ENCODE peak calls at places on chromosomes 13 and 19, in seven cellular contexts. Q, H, D, A, J, T and S are unnamed samples.

GRCh38 chr13:85520445-85520844 is 278.8 kb downstream of the SLITRK6 start:
- DNase-seq in Q (no peak), A (no peak), H (no peak), D (no peak), J (peak; percentile 9), T (peak; percentile 14), S (peak; percentile 43)

GRCh38 chr19:4454952-4455738 is 2.4 kb downstream of the UBXN6 start:
- DNase-seq in D (no peak), H (no peak), Q (no peak), A (no peak), J (no peak), T (no peak), S (no peak)

GRCh38 chr19:2446390-2446789 is 10.4 kb downstream of the LMNB2 start:
- DNase-seq in A (no peak), D (no peak), H (peak; percentile 86), J (no peak), T (peak; percentile 93), Q (no peak), S (no peak)

GRCh38 chr19:29311391-29311790 is 98.4 kb upstream of the UQCRFS1 start:
- DNase-seq in J (no peak), T (peak; percentile 3), Q (no peak), A (peak; percentile 98), D (no peak), H (no peak), S (peak; percentile 6)

GRCh38 chr19:51372649-51373504 is at the start of gene NKG7:
- DNase-seq in Q (no peak), J (no peak), T (no peak), H (peak; percentile 19), A (no peak), D (no peak), S (no peak)

GRCh38 chr19:24140099-24140498 is 53.1 kb downstream of the ZNF254 start:
- DNase-seq in H (no peak), J (peak; percentile 7), Q (no peak), T (peak; percentile 60), D (no peak), A (peak; percentile 3), S (peak; percentile 43)

GRCh38 chr19:7450243-7451223 is 38.3 kb downstream of the PEX11G start:
- DNase-seq in A (no peak), Q (no peak), H (peak; percentile 57), T (no peak), J (no peak), D (no peak), S (no peak)

GRCh38 chr19:6744381-6745288 is 5.2 kb downstream of the TRIP10 start:
- DNase-seq in Q (peak; percentile 90), J (peak; percentile 95), T (no peak), A (peak; percentile 58), D (peak; percentile 91), H (no peak), S (no peak)

GRCh38 chr19:41264581-41265375 is 606 bp downstream of the HNRNPUL1 start:
- DNase-seq in H (peak; percentile 64), Q (peak; percentile 54), J (peak; percentile 44), T (peak; percentile 31), D (peak; percentile 84), A (peak; percentile 16), S (peak; percentile 78)

GRCh38 chr13:28820099-28821051 is at the start of gene MTUS2:
- DNase-seq in J (no peak), H (no peak), D (peak; percentile 62), T (no peak), A (peak; percentile 49), Q (no peak), S (peak; percentile 9)

GRCh38 chr19:58401825-58402433 is 6.5 kb downstream of the RNF225 start:
- DNase-seq in Q (no peak), A (no peak), T (no peak), D (no peak), J (no peak), H (no peak), S (peak; percentile 46)